ENCODE peak calls at places on chromosomes 4 and X, in eight cellular contexts. One of them, this sample, is unnamed.

GRCh38 chrX:141733371-141733770 is 34.8 kb upstream of the SPANXD start:
- DNase-seq in activated CD8-positive, alpha-beta memory T cell treated with anti-CD3 and anti-CD28 coated beads for 48 hours: no peak
- DNase-seq in tibial nerve: no peak
- DNase-seq in myocyte: no peak
- DNase-seq in EL: peak; percentile 28
- DNase-seq in C1 segment of cervical spinal cord: no peak
- DNase-seq in AG09319: no peak
- DNase-seq in NCI-H2107: no peak
- DNase-seq in this sample: no peak

GRCh38 chr4:140448830-140449229 is 21.4 kb upstream of the CLGN start:
- DNase-seq in activated CD8-positive, alpha-beta memory T cell treated with anti-CD3 and anti-CD28 coated beads for 48 hours: no peak
- DNase-seq in tibial nerve: no peak
- DNase-seq in myocyte: no peak
- DNase-seq in EL: no peak
- DNase-seq in C1 segment of cervical spinal cord: no peak
- DNase-seq in AG09319: no peak
- DNase-seq in NCI-H2107: no peak
- DNase-seq in this sample: no peak

GRCh38 chrX:109403927-109404326 is 78.0 kb downstream of the GUCY2F start:
- DNase-seq in activated CD8-positive, alpha-beta memory T cell treated with anti-CD3 and anti-CD28 coated beads for 48 hours: no peak
- DNase-seq in tibial nerve: no peak
- DNase-seq in myocyte: no peak
- DNase-seq in EL: no peak
- DNase-seq in C1 segment of cervical spinal cord: no peak
- DNase-seq in AG09319: no peak
- DNase-seq in NCI-H2107: no peak
- DNase-seq in this sample: no peak

GRCh38 chr4:84648863-84649647 is 66.1 kb downstream of the CDS1 start:
- DNase-seq in activated CD8-positive, alpha-beta memory T cell treated with anti-CD3 and anti-CD28 coated beads for 48 hours: no peak
- DNase-seq in tibial nerve: no peak
- DNase-seq in myocyte: no peak
- DNase-seq in EL: no peak
- DNase-seq in C1 segment of cervical spinal cord: no peak
- DNase-seq in AG09319: no peak
- DNase-seq in NCI-H2107: no peak
- DNase-seq in this sample: no peak

GRCh38 chr4:143355540-143356217 is 19.0 kb downstream of the GAB1 start:
- DNase-seq in activated CD8-positive, alpha-beta memory T cell treated with anti-CD3 and anti-CD28 coated beads for 48 hours: no peak
- DNase-seq in tibial nerve: no peak
- DNase-seq in myocyte: no peak
- DNase-seq in EL: peak; percentile 29
- DNase-seq in C1 segment of cervical spinal cord: no peak
- DNase-seq in AG09319: no peak
- DNase-seq in NCI-H2107: no peak
- DNase-seq in this sample: no peak

GRCh38 chrX:45714864-45715263 is 514.2 kb upstream of the DIPK2B start:
- DNase-seq in activated CD8-positive, alpha-beta memory T cell treated with anti-CD3 and anti-CD28 coated beads for 48 hours: peak; percentile 3
- DNase-seq in tibial nerve: no peak
- DNase-seq in myocyte: peak; percentile 61
- DNase-seq in EL: peak; percentile 79
- DNase-seq in C1 segment of cervical spinal cord: no peak
- DNase-seq in AG09319: no peak
- DNase-seq in NCI-H2107: no peak
- DNase-seq in this sample: no peak

GRCh38 chr4:152991361-152991760 is 55.2 kb downstream of the FHDC1 start:
- DNase-seq in activated CD8-positive, alpha-beta memory T cell treated with anti-CD3 and anti-CD28 coated beads for 48 hours: no peak
- DNase-seq in tibial nerve: no peak
- DNase-seq in myocyte: peak; percentile 39
- DNase-seq in EL: no peak
- DNase-seq in C1 segment of cervical spinal cord: no peak
- DNase-seq in AG09319: no peak
- DNase-seq in NCI-H2107: no peak
- DNase-seq in this sample: no peak

GRCh38 chr4:6620891-6621555 is 19.5 kb upstream of the MRFAP1 start:
- DNase-seq in activated CD8-positive, alpha-beta memory T cell treated with anti-CD3 and anti-CD28 coated beads for 48 hours: no peak
- DNase-seq in tibial nerve: no peak
- DNase-seq in myocyte: peak; percentile 19
- DNase-seq in EL: no peak
- DNase-seq in C1 segment of cervical spinal cord: no peak
- DNase-seq in AG09319: no peak
- DNase-seq in NCI-H2107: no peak
- DNase-seq in this sample: no peak

GRCh38 chrX:53711446-53711845 is 24.9 kb upstream of the HUWE1 start:
- DNase-seq in activated CD8-positive, alpha-beta memory T cell treated with anti-CD3 and anti-CD28 coated beads for 48 hours: no peak
- DNase-seq in tibial nerve: no peak
- DNase-seq in myocyte: no peak
- DNase-seq in EL: peak; percentile 32
- DNase-seq in C1 segment of cervical spinal cord: no peak
- DNase-seq in AG09319: no peak
- DNase-seq in NCI-H2107: no peak
- DNase-seq in this sample: no peak

GRCh38 chrX:134752558-134752957 is 94.3 kb upstream of the PLAC1 start:
- DNase-seq in activated CD8-positive, alpha-beta memory T cell treated with anti-CD3 and anti-CD28 coated beads for 48 hours: no peak
- DNase-seq in tibial nerve: no peak
- DNase-seq in myocyte: no peak
- DNase-seq in EL: no peak
- DNase-seq in C1 segment of cervical spinal cord: no peak
- DNase-seq in AG09319: no peak
- DNase-seq in NCI-H2107: no peak
- DNase-seq in this sample: no peak

GRCh38 chr4:40832175-40832574 is 82.4 kb downstream of the NSUN7 start:
- DNase-seq in activated CD8-positive, alpha-beta memory T cell treated with anti-CD3 and anti-CD28 coated beads for 48 hours: no peak
- DNase-seq in tibial nerve: no peak
- DNase-seq in myocyte: no peak
- DNase-seq in EL: no peak
- DNase-seq in C1 segment of cervical spinal cord: no peak
- DNase-seq in AG09319: no peak
- DNase-seq in NCI-H2107: no peak
- DNase-seq in this sample: no peak

GRCh38 chr4:22515145-22515887 is 550 bp downstream of the ADGRA3 start:
- DNase-seq in activated CD8-positive, alpha-beta memory T cell treated with anti-CD3 and anti-CD28 coated beads for 48 hours: peak; percentile 7
- DNase-seq in tibial nerve: peak; percentile 29
- DNase-seq in myocyte: peak; percentile 83
- DNase-seq in EL: peak; percentile 78
- DNase-seq in C1 segment of cervical spinal cord: no peak
- DNase-seq in AG09319: no peak
- DNase-seq in NCI-H2107: no peak
- DNase-seq in this sample: peak; percentile 34

GRCh38 chrX:24117288-24117687 is 32.2 kb upstream of the ZFX start:
- DNase-seq in activated CD8-positive, alpha-beta memory T cell treated with anti-CD3 and anti-CD28 coated beads for 48 hours: no peak
- DNase-seq in tibial nerve: no peak
- DNase-seq in myocyte: peak; percentile 51
- DNase-seq in EL: peak; percentile 60
- DNase-seq in C1 segment of cervical spinal cord: peak; percentile 18
- DNase-seq in AG09319: peak; percentile 44
- DNase-seq in NCI-H2107: no peak
- DNase-seq in this sample: peak; percentile 71

GRCh38 chr4:55169352-55169959 is 44.1 kb upstream of the KDR start:
- DNase-seq in activated CD8-positive, alpha-beta memory T cell treated with anti-CD3 and anti-CD28 coated beads for 48 hours: no peak
- DNase-seq in tibial nerve: no peak
- DNase-seq in myocyte: no peak
- DNase-seq in EL: no peak
- DNase-seq in C1 segment of cervical spinal cord: no peak
- DNase-seq in AG09319: no peak
- DNase-seq in NCI-H2107: no peak
- DNase-seq in this sample: no peak

GRCh38 chrX:54043084-54043483 is 1.2 kb downstream of the PHF8 start:
- DNase-seq in activated CD8-positive, alpha-beta memory T cell treated with anti-CD3 and anti-CD28 coated beads for 48 hours: no peak
- DNase-seq in tibial nerve: no peak
- DNase-seq in myocyte: no peak
- DNase-seq in EL: peak; percentile 2
- DNase-seq in C1 segment of cervical spinal cord: no peak
- DNase-seq in AG09319: no peak
- DNase-seq in NCI-H2107: no peak
- DNase-seq in this sample: no peak

GRCh38 chr4:16530688-16531635 is 304.7 kb upstream of the TAPT1 start:
- DNase-seq in activated CD8-positive, alpha-beta memory T cell treated with anti-CD3 and anti-CD28 coated beads for 48 hours: no peak
- DNase-seq in tibial nerve: no peak
- DNase-seq in myocyte: no peak
- DNase-seq in EL: peak; percentile 28
- DNase-seq in C1 segment of cervical spinal cord: no peak
- DNase-seq in AG09319: no peak
- DNase-seq in NCI-H2107: no peak
- DNase-seq in this sample: no peak

GRCh38 chrX:21847342-21847741 is 7.9 kb downstream of the MBTPS2 start:
- DNase-seq in activated CD8-positive, alpha-beta memory T cell treated with anti-CD3 and anti-CD28 coated beads for 48 hours: no peak
- DNase-seq in tibial nerve: no peak
- DNase-seq in myocyte: peak; percentile 74
- DNase-seq in EL: no peak
- DNase-seq in C1 segment of cervical spinal cord: no peak
- DNase-seq in AG09319: no peak
- DNase-seq in NCI-H2107: no peak
- DNase-seq in this sample: no peak

GRCh38 chr4:39102297-39102696 is 40.3 kb downstream of the KLHL5 start:
- DNase-seq in activated CD8-positive, alpha-beta memory T cell treated with anti-CD3 and anti-CD28 coated beads for 48 hours: no peak
- DNase-seq in tibial nerve: no peak
- DNase-seq in myocyte: no peak
- DNase-seq in EL: no peak
- DNase-seq in C1 segment of cervical spinal cord: no peak
- DNase-seq in AG09319: no peak
- DNase-seq in NCI-H2107: no peak
- DNase-seq in this sample: no peak

GRCh38 chrX:54029543-54030143 is 14.6 kb downstream of the PHF8 start:
- DNase-seq in activated CD8-positive, alpha-beta memory T cell treated with anti-CD3 and anti-CD28 coated beads for 48 hours: no peak
- DNase-seq in tibial nerve: no peak
- DNase-seq in myocyte: no peak
- DNase-seq in EL: no peak
- DNase-seq in C1 segment of cervical spinal cord: no peak
- DNase-seq in AG09319: no peak
- DNase-seq in NCI-H2107: peak; percentile 67
- DNase-seq in this sample: no peak

GRCh38 chr4:182212211-182212761 is 30.9 kb upstream of the TENM3 start:
- DNase-seq in activated CD8-positive, alpha-beta memory T cell treated with anti-CD3 and anti-CD28 coated beads for 48 hours: no peak
- DNase-seq in tibial nerve: no peak
- DNase-seq in myocyte: peak; percentile 89
- DNase-seq in EL: peak; percentile 42
- DNase-seq in C1 segment of cervical spinal cord: no peak
- DNase-seq in AG09319: no peak
- DNase-seq in NCI-H2107: peak; percentile 16
- DNase-seq in this sample: peak; percentile 35

GRCh38 chr4:169912996-169913395 is 113.2 kb downstream of the MFAP3L start:
- DNase-seq in activated CD8-positive, alpha-beta memory T cell treated with anti-CD3 and anti-CD28 coated beads for 48 hours: no peak
- DNase-seq in tibial nerve: no peak
- DNase-seq in myocyte: no peak
- DNase-seq in EL: no peak
- DNase-seq in C1 segment of cervical spinal cord: no peak
- DNase-seq in AG09319: no peak
- DNase-seq in NCI-H2107: no peak
- DNase-seq in this sample: no peak

GRCh38 chr4:60934896-60935295 is 265.2 kb upstream of the ADGRL3 start:
- DNase-seq in activated CD8-positive, alpha-beta memory T cell treated with anti-CD3 and anti-CD28 coated beads for 48 hours: no peak
- DNase-seq in tibial nerve: no peak
- DNase-seq in myocyte: no peak
- DNase-seq in EL: no peak
- DNase-seq in C1 segment of cervical spinal cord: no peak
- DNase-seq in AG09319: no peak
- DNase-seq in NCI-H2107: no peak
- DNase-seq in this sample: no peak

GRCh38 chrX:25166145-25166544 is 150.4 kb upstream of the ARX start:
- DNase-seq in activated CD8-positive, alpha-beta memory T cell treated with anti-CD3 and anti-CD28 coated beads for 48 hours: no peak
- DNase-seq in tibial nerve: no peak
- DNase-seq in myocyte: no peak
- DNase-seq in EL: no peak
- DNase-seq in C1 segment of cervical spinal cord: no peak
- DNase-seq in AG09319: no peak
- DNase-seq in NCI-H2107: no peak
- DNase-seq in this sample: no peak

GRCh38 chr4:127370495-127371069 is 262.2 kb upstream of the INTU start:
- DNase-seq in activated CD8-positive, alpha-beta memory T cell treated with anti-CD3 and anti-CD28 coated beads for 48 hours: no peak
- DNase-seq in tibial nerve: no peak
- DNase-seq in myocyte: peak; percentile 5
- DNase-seq in EL: peak; percentile 0
- DNase-seq in C1 segment of cervical spinal cord: no peak
- DNase-seq in AG09319: no peak
- DNase-seq in NCI-H2107: no peak
- DNase-seq in this sample: no peak

GRCh38 chr4:89303989-89304388 is 3.6 kb downstream of the GPRIN3 start:
- DNase-seq in activated CD8-positive, alpha-beta memory T cell treated with anti-CD3 and anti-CD28 coated beads for 48 hours: no peak
- DNase-seq in tibial nerve: no peak
- DNase-seq in myocyte: no peak
- DNase-seq in EL: no peak
- DNase-seq in C1 segment of cervical spinal cord: no peak
- DNase-seq in AG09319: no peak
- DNase-seq in NCI-H2107: no peak
- DNase-seq in this sample: no peak

GRCh38 chr4:187174749-187175148 is 451.1 kb upstream of the FAT1 start:
- DNase-seq in activated CD8-positive, alpha-beta memory T cell treated with anti-CD3 and anti-CD28 coated beads for 48 hours: no peak
- DNase-seq in tibial nerve: no peak
- DNase-seq in myocyte: no peak
- DNase-seq in EL: no peak
- DNase-seq in C1 segment of cervical spinal cord: no peak
- DNase-seq in AG09319: no peak
- DNase-seq in NCI-H2107: no peak
- DNase-seq in this sample: no peak

This sample was measured in fibroblast of the conjunctiva.